ENCODE peak calls at places on chromosomes 6 and 20, in seven cellular contexts. C is PC-9, D is GM23338, L is AG04450, R is astrocyte of the spinal cord, N is H1, H is lower lobe of right lung. E is an unnamed sample.
A peak's percentile ranks its signal among the peaks of the same experiment; 100 is the strongest.

GRCh38 chr6:137121401-137121997 is 51.9 kb downstream of the IL22RA2 start:
- DNase-seq in C (no peak), D (no peak), L (no peak), R (no peak), N (no peak), H (no peak), E (no peak)

GRCh38 chr20:17024513-17025105 is 202.2 kb upstream of the PCSK2 start:
- DNase-seq in C (no peak), D (peak; percentile 64), L (peak; percentile 37), R (peak; percentile 51), N (peak; percentile 47), H (no peak), E (no peak)

GRCh38 chr20:40286991-40287531 is 402.0 kb downstream of the MAFB start:
- DNase-seq in C (peak; percentile 10), D (no peak), L (no peak), R (no peak), N (no peak), H (peak; percentile 74), E (no peak)

GRCh38 chr20:22743426-22743825 is 159.1 kb upstream of the FOXA2 start:
- DNase-seq in C (no peak), D (no peak), L (no peak), R (no peak), N (no peak), H (no peak), E (no peak)

GRCh38 chr6:140276719-140277118 is 902.3 kb upstream of the CITED2 start:
- DNase-seq in C (no peak), D (no peak), L (no peak), R (no peak), N (no peak), H (no peak), E (no peak)

GRCh38 chr6:21278078-21278790 is 315.3 kb upstream of the SOX4 start:
- DNase-seq in C (no peak), D (no peak), L (no peak), R (no peak), N (no peak), H (no peak), E (no peak)

GRCh38 chr6:31419842-31420241 is 16.4 kb downstream of the MICA start:
- DNase-seq in C (no peak), D (no peak), L (no peak), R (no peak), N (no peak), H (no peak), E (no peak)

GRCh38 chr6:116381000-116381399 is 10.3 kb downstream of the DSE start:
- DNase-seq in C (no peak), D (no peak), L (no peak), R (no peak), N (no peak), H (no peak), E (no peak)

GRCh38 chr20:8124639-8125038 is 7.4 kb upstream of the PLCB1 start:
- DNase-seq in C (no peak), D (no peak), L (no peak), R (no peak), N (no peak), H (no peak), E (no peak)

GRCh38 chr20:17229256-17229655 is 2.4 kb downstream of the PCSK2 start:
- DNase-seq in C (no peak), D (peak; percentile 38), L (no peak), R (no peak), N (no peak), H (no peak), E (no peak)

GRCh38 chr6:36289281-36290018 is 19.6 kb downstream of the PNPLA1 start:
- DNase-seq in C (peak; percentile 62), D (peak; percentile 71), L (no peak), R (no peak), N (no peak), H (no peak), E (no peak)

GRCh38 chr6:148824291-148824690 is 77.5 kb downstream of the UST start:
- DNase-seq in C (no peak), D (no peak), L (no peak), R (no peak), N (no peak), H (no peak), E (no peak)

GRCh38 chr6:134678436-134678889 is 271.4 kb downstream of the ALDH8A1 start:
- DNase-seq in C (no peak), D (no peak), L (peak; percentile 24), R (peak; percentile 92), N (no peak), H (no peak), E (no peak)

GRCh38 chr20:55057779-55058415 is 582.5 kb downstream of the DOK5 start:
- DNase-seq in C (no peak), D (no peak), L (no peak), R (no peak), N (no peak), H (no peak), E (no peak)

DNA sequence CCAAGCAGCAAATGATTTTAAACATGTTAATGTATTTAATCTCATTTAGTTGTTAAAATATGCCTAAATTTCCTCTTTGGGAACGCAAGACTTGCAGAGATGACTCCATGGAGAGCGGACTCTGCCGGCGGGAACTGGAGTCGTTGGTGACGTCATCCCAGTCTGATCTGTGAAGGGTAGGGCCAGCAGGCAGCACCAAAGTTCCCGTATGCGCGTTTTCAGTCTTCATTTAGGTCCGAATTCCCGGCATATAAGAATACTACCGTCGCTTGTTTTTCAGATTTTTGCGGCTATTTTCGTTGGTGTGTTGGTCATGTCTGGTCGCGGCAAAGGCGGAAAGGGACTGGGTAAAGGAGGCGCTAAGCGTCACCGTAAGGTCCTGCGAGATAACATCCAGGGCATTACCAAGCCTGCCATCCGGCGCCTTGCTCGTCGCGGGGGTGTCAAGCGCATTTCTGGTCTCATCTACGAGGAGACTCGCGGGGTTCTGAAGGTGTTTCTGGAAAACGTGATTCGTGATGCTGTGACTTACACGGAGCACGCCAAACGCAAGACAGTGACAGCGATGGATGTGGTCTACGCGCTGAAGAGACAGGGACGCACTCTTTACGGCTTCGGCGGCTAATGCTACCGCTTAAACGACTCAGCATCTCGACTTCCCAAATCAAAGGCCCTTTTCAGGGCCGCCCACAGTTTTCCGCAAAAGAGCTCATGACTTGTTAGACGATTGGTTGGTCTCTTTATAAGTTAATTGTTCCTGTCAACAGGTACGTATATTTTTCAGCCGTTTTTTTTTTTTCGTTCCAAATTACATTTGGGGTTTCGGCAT is 117.3 kb downstream of the HFE start:
- DNase-seq in C (peak; percentile 91), D (peak; percentile 99), L (peak; percentile 98), R (peak; percentile 99), N (peak; percentile 97), H (peak; percentile 90), E (peak; percentile 98)
- TF ChIP-seq CTCF in C (peak; percentile 20), D (no peak), L (peak; percentile 51), R (peak; percentile 41), N (peak; percentile 18), H (peak; percentile 42), E (peak; percentile 41)

DNA sequence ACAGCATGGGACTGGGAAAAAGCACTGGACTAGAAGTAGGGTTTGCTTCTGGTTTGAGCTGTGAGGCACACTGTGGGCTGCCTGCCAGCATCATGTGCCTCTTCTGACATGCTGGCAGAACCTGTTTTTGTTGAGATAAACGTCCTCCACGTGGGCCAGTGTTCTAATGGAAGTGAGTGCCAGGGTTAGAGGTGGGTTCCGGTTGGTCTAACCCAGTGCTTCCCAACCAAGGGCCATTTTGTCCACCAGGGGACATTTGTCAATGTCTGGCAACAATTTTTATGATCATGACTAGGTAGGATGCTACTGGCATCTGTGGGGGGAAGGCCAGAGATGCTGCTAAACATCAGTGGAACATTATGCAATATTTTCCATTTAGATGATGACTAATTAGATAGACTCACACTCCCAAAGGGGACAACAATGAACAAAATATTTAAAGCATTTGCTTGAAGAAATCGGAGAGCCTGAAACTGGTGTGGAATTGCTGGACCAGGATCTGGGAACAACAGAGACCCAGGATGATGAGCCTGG is 7.8 kb upstream of the APMAP start:
- DNase-seq in C (peak; percentile 90), D (no peak), L (no peak), R (peak; percentile 10), N (no peak), H (peak; percentile 84), E (peak; percentile 44)
- TF ChIP-seq CTCF in C (peak; percentile 50), D (no peak), L (peak; percentile 8), R (no peak), N (no peak), H (no peak), E (peak; percentile 16)

DNA sequence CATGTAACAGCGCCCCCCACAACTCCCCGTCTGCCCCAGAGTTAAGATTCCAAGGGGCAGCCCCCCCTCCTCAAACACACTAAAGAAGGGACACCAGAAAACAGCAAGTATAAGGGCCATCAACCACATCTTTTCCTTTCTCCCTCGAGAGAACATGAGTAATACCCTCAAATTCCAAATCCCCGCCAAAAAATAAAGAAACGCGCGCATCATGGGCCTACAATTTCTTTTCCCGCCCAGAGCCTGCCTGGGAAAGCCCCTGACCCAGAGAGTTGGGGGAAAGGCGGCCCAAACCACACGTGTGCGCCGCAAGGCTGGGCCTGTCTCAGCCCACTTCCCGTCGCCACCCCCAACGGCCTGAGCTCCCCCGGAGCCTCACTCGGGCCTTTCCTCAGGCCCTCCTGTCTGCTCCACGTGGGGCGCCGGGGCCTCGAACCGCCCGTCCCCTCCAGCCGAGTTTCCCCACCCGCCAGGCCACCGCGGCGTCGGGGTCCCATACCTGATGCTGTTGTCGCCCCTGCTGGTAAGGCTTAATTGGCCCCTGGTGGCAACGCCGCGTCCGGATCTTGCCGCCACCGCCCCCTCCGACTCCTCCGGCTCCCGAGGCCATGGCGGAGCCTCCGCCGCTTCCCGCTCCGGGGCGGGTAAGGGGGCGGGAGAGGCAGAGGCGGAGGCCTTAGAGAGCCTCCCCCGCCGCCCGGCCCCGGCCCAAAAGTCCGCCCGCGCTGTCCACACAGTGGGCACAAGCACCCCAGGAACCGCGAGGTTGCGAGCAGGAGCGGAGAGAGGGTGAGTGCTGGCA is 746 bp downstream of the NUP153 start:
- DNase-seq in C (peak; percentile 61), D (peak; percentile 74), L (peak; percentile 27), R (peak; percentile 59), N (no peak), H (peak; percentile 78), E (no peak)
- TF ChIP-seq CTCF in C (no peak), D (no peak), L (no peak), R (no peak), N (no peak), H (no peak), E (peak; percentile 4)

GRCh38 chr6:160344281-160344680 is 3.9 kb upstream of the SLC22A3 start:
- DNase-seq in C (no peak), D (no peak), L (no peak), R (no peak), N (no peak), H (no peak), E (no peak)

GRCh38 chr6:160348209-160348551 is at the start of gene SLC22A3:
- DNase-seq in C (no peak), D (peak; percentile 56), L (no peak), R (no peak), N (no peak), H (peak; percentile 66), E (no peak)

GRCh38 chr6:160347259-160348208 is 644 bp upstream of the SLC22A3 start:
- DNase-seq in C (no peak), D (peak; percentile 62), L (no peak), R (no peak), N (no peak), H (peak; percentile 54), E (no peak)

GRCh38 chr6:160349837-160350236 is 1.7 kb downstream of the SLC22A3 start:
- DNase-seq in C (no peak), D (no peak), L (no peak), R (no peak), N (no peak), H (no peak), E (no peak)

GRCh38 chr6:160348552-160349441 is 619 bp downstream of the SLC22A3 start:
- DNase-seq in C (no peak), D (peak; percentile 72), L (no peak), R (peak; percentile 26), N (no peak), H (peak; percentile 74), E (no peak)
- TF ChIP-seq CTCF in C (no peak), D (peak; percentile 13), L (no peak), R (peak; percentile 22), N (no peak), H (no peak), E (peak; percentile 21)